ENCODE peak calls at places on chromosomes 13 and 19, in nine cellular contexts. One of them, this sample, is unnamed.

GRCh38 chr13:91017031-91017668 is 330.3 kb upstream of the MIR17HG start:
- DNase-seq in iPS-NIHi11: peak
- DNase-seq in BE2C: peak
- DNase-seq in heart right ventricle: no peak
- DNase-seq in NCI-H1105 treated with DMSO at 0.1 percent for 48 hours: peak
- DNase-seq in stimulated activated CD4-positive, alpha-beta T cell treated with anti-CD3 and anti-CD28 coated beads, Interleukin-2, amount 100 ng/mL, for 24 hours: peak
- DNase-seq in kidney tubule cell: peak
- DNase-seq in aorta: no peak
- DNase-seq in COR-L47: peak
- DNase-seq in this sample: peak

GRCh38 chr13:52003551-52003950 is 7.7 kb downstream of the ATP7B start:
- DNase-seq in aorta: no peak
- DNase-seq in NCI-H1105 treated with DMSO at 0.1 percent for 48 hours: no peak
- DNase-seq in BE2C: no peak
- DNase-seq in kidney tubule cell: no peak
- DNase-seq in iPS-NIHi11: peak
- DNase-seq in stimulated activated CD4-positive, alpha-beta T cell treated with anti-CD3 and anti-CD28 coated beads, Interleukin-2, amount 100 ng/mL, for 24 hours: no peak
- DNase-seq in heart right ventricle: no peak
- DNase-seq in COR-L47: no peak
- DNase-seq in this sample: no peak

GRCh38 chr13:95614641-95615245 is 29.8 kb downstream of the DZIP1 start:
- DNase-seq in heart right ventricle: no peak
- DNase-seq in stimulated activated CD4-positive, alpha-beta T cell treated with anti-CD3 and anti-CD28 coated beads, Interleukin-2, amount 100 ng/mL, for 24 hours: no peak
- DNase-seq in BE2C: no peak
- DNase-seq in kidney tubule cell: peak
- DNase-seq in NCI-H1105 treated with DMSO at 0.1 percent for 48 hours: no peak
- DNase-seq in iPS-NIHi11: no peak
- DNase-seq in COR-L47: peak
- DNase-seq in aorta: no peak
- DNase-seq in this sample: no peak

GRCh38 chr13:32746474-32746873 is 160.2 kb downstream of the PDS5B start:
- DNase-seq in NCI-H1105 treated with DMSO at 0.1 percent for 48 hours: no peak
- DNase-seq in BE2C: no peak
- DNase-seq in kidney tubule cell: no peak
- DNase-seq in COR-L47: no peak
- DNase-seq in iPS-NIHi11: no peak
- DNase-seq in aorta: no peak
- DNase-seq in heart right ventricle: no peak
- DNase-seq in stimulated activated CD4-positive, alpha-beta T cell treated with anti-CD3 and anti-CD28 coated beads, Interleukin-2, amount 100 ng/mL, for 24 hours: no peak
- DNase-seq in this sample: no peak

GRCh38 chr13:18628428-18628827 is 553.2 kb downstream of the TUBA3C start:
- DNase-seq in stimulated activated CD4-positive, alpha-beta T cell treated with anti-CD3 and anti-CD28 coated beads, Interleukin-2, amount 100 ng/mL, for 24 hours: no peak
- DNase-seq in BE2C: peak
- DNase-seq in COR-L47: no peak
- DNase-seq in heart right ventricle: no peak
- DNase-seq in aorta: no peak
- DNase-seq in NCI-H1105 treated with DMSO at 0.1 percent for 48 hours: no peak
- DNase-seq in kidney tubule cell: no peak
- DNase-seq in iPS-NIHi11: no peak
- DNase-seq in this sample: no peak

GRCh38 chr19:46718157-46718933 is 1.4 kb upstream of the PRKD2 start:
- DNase-seq in BE2C: no peak
- DNase-seq in aorta: peak
- DNase-seq in heart right ventricle: no peak
- DNase-seq in stimulated activated CD4-positive, alpha-beta T cell treated with anti-CD3 and anti-CD28 coated beads, Interleukin-2, amount 100 ng/mL, for 24 hours: peak
- DNase-seq in kidney tubule cell: no peak
- DNase-seq in COR-L47: no peak
- DNase-seq in NCI-H1105 treated with DMSO at 0.1 percent for 48 hours: peak
- DNase-seq in iPS-NIHi11: no peak
- DNase-seq in this sample: no peak

GRCh38 chr19:40807147-40808020 is 8.4 kb downstream of the EGLN2 start:
- DNase-seq in BE2C: no peak
- DNase-seq in COR-L47: no peak
- DNase-seq in NCI-H1105 treated with DMSO at 0.1 percent for 48 hours: no peak
- DNase-seq in heart right ventricle: no peak
- DNase-seq in stimulated activated CD4-positive, alpha-beta T cell treated with anti-CD3 and anti-CD28 coated beads, Interleukin-2, amount 100 ng/mL, for 24 hours: no peak
- DNase-seq in aorta: no peak
- DNase-seq in kidney tubule cell: peak
- DNase-seq in iPS-NIHi11: no peak
- DNase-seq in this sample: no peak

GRCh38 chr19:8684001-8684902 is 14.3 kb downstream of the ACTL9 start:
- DNase-seq in NCI-H1105 treated with DMSO at 0.1 percent for 48 hours: no peak
- DNase-seq in heart right ventricle: no peak
- DNase-seq in stimulated activated CD4-positive, alpha-beta T cell treated with anti-CD3 and anti-CD28 coated beads, Interleukin-2, amount 100 ng/mL, for 24 hours: no peak
- DNase-seq in COR-L47: no peak
- DNase-seq in kidney tubule cell: no peak
- DNase-seq in BE2C: no peak
- DNase-seq in aorta: no peak
- DNase-seq in iPS-NIHi11: no peak
- DNase-seq in this sample: no peak

GRCh38 chr13:63433546-63434150 is 2018.0 kb upstream of the PCDH20 start:
- DNase-seq in COR-L47: no peak
- DNase-seq in iPS-NIHi11: no peak
- DNase-seq in kidney tubule cell: peak
- DNase-seq in stimulated activated CD4-positive, alpha-beta T cell treated with anti-CD3 and anti-CD28 coated beads, Interleukin-2, amount 100 ng/mL, for 24 hours: no peak
- DNase-seq in heart right ventricle: no peak
- DNase-seq in aorta: no peak
- DNase-seq in NCI-H1105 treated with DMSO at 0.1 percent for 48 hours: no peak
- DNase-seq in BE2C: no peak
- DNase-seq in this sample: no peak

GRCh38 chr13:41455725-41456419 is 1.5 kb upstream of the RGCC start:
- DNase-seq in iPS-NIHi11: no peak
- DNase-seq in aorta: no peak
- DNase-seq in heart right ventricle: no peak
- DNase-seq in NCI-H1105 treated with DMSO at 0.1 percent for 48 hours: no peak
- DNase-seq in kidney tubule cell: no peak
- DNase-seq in BE2C: no peak
- DNase-seq in stimulated activated CD4-positive, alpha-beta T cell treated with anti-CD3 and anti-CD28 coated beads, Interleukin-2, amount 100 ng/mL, for 24 hours: no peak
- DNase-seq in COR-L47: no peak
- DNase-seq in this sample: no peak

GRCh38 chr13:113105032-113105993 is at the start of gene F7:
- DNase-seq in NCI-H1105 treated with DMSO at 0.1 percent for 48 hours: peak
- DNase-seq in COR-L47: no peak
- DNase-seq in kidney tubule cell: no peak
- DNase-seq in aorta: no peak
- DNase-seq in stimulated activated CD4-positive, alpha-beta T cell treated with anti-CD3 and anti-CD28 coated beads, Interleukin-2, amount 100 ng/mL, for 24 hours: no peak
- DNase-seq in heart right ventricle: no peak
- DNase-seq in iPS-NIHi11: no peak
- DNase-seq in BE2C: peak
- DNase-seq in this sample: no peak

GRCh38 chr19:50668416-50669318 is 19.4 kb downstream of the C19orf81 start:
- DNase-seq in kidney tubule cell: no peak
- DNase-seq in aorta: no peak
- DNase-seq in heart right ventricle: no peak
- DNase-seq in stimulated activated CD4-positive, alpha-beta T cell treated with anti-CD3 and anti-CD28 coated beads, Interleukin-2, amount 100 ng/mL, for 24 hours: no peak
- DNase-seq in iPS-NIHi11: peak
- DNase-seq in BE2C: no peak
- DNase-seq in NCI-H1105 treated with DMSO at 0.1 percent for 48 hours: no peak
- DNase-seq in COR-L47: no peak
- DNase-seq in this sample: no peak

GRCh38 chr13:31970237-31970930 is 61.2 kb upstream of the FRY start:
- DNase-seq in kidney tubule cell: peak
- DNase-seq in NCI-H1105 treated with DMSO at 0.1 percent for 48 hours: no peak
- DNase-seq in COR-L47: no peak
- DNase-seq in stimulated activated CD4-positive, alpha-beta T cell treated with anti-CD3 and anti-CD28 coated beads, Interleukin-2, amount 100 ng/mL, for 24 hours: no peak
- DNase-seq in iPS-NIHi11: no peak
- DNase-seq in heart right ventricle: no peak
- DNase-seq in BE2C: no peak
- DNase-seq in aorta: no peak
- DNase-seq in this sample: no peak

GRCh38 chr19:32253683-32254020 is 91.8 kb upstream of the ZNF507 start:
- DNase-seq in BE2C: no peak
- DNase-seq in COR-L47: no peak
- DNase-seq in iPS-NIHi11: no peak
- DNase-seq in aorta: no peak
- DNase-seq in stimulated activated CD4-positive, alpha-beta T cell treated with anti-CD3 and anti-CD28 coated beads, Interleukin-2, amount 100 ng/mL, for 24 hours: no peak
- DNase-seq in heart right ventricle: no peak
- DNase-seq in kidney tubule cell: no peak
- DNase-seq in NCI-H1105 treated with DMSO at 0.1 percent for 48 hours: no peak
- DNase-seq in this sample: no peak

GRCh38 chr19:40026597-40026970 is 29.4 kb downstream of the ZNF780B start:
- DNase-seq in stimulated activated CD4-positive, alpha-beta T cell treated with anti-CD3 and anti-CD28 coated beads, Interleukin-2, amount 100 ng/mL, for 24 hours: no peak
- DNase-seq in COR-L47: no peak
- DNase-seq in iPS-NIHi11: no peak
- DNase-seq in heart right ventricle: no peak
- DNase-seq in aorta: no peak
- DNase-seq in BE2C: no peak
- DNase-seq in kidney tubule cell: no peak
- DNase-seq in NCI-H1105 treated with DMSO at 0.1 percent for 48 hours: no peak
- DNase-seq in this sample: no peak

GRCh38 chr19:10760268-10760944 is 42.5 kb downstream of the DNM2 start:
- DNase-seq in aorta: no peak
- DNase-seq in BE2C: peak
- DNase-seq in kidney tubule cell: peak
- DNase-seq in NCI-H1105 treated with DMSO at 0.1 percent for 48 hours: no peak
- DNase-seq in heart right ventricle: no peak
- DNase-seq in iPS-NIHi11: no peak
- DNase-seq in COR-L47: no peak
- DNase-seq in stimulated activated CD4-positive, alpha-beta T cell treated with anti-CD3 and anti-CD28 coated beads, Interleukin-2, amount 100 ng/mL, for 24 hours: peak
- DNase-seq in this sample: peak

This sample was measured in RCC 7860.